ENCODE peak calls at places on chromosome 21, in six cellular contexts. R is heart right ventricle, X is mammary epithelial cell, S is neural progenitor cell, I is kidney, C is heart left ventricle. A is an unnamed sample. For H3K4me1, the result is how much of the 10 kb centered on the place peaks cover.

GRCh38 chr21:15367061-15367626 is 302.3 kb upstream of the NRIP1 start:
- DNase-seq in X (no peak), R (no peak), C (no peak), S (peak), I (no peak), A (no peak)

GRCh38 chr21:19353271-19353670 is 949.7 kb upstream of the TMPRSS15 start:
- DNase-seq in X (no peak), I (no peak), C (no peak), S (no peak), R (no peak), A (no peak)

GRCh38 chr21:33403786-33404571 is 766 bp downstream of the IFNGR2 start:
- DNase-seq in C (peak), X (peak), I (peak), R (peak), S (peak), A (peak)

GRCh38 chr21:17738171-17738953 is 80.8 kb downstream of the C21orf91 start:
- DNase-seq in C (no peak), X (no peak), S (peak), I (no peak), R (no peak), A (no peak)

GRCh38 chr21:38041493-38041892 is 125.2 kb upstream of the KCNJ6 start:
- DNase-seq in X (no peak), C (no peak), S (no peak), R (no peak), I (no peak), A (no peak)

GRCh38 chr21:31660134-31660565 is 657 bp downstream of the SOD1 start:
- DNase-seq in X (peak), C (no peak), S (peak), R (peak), I (peak), A (no peak)

GRCh38 chr21:25908495-25908894 is 173.7 kb downstream of the GABPA start:
- DNase-seq in R (no peak), I (no peak), S (no peak), X (no peak), C (no peak), A (no peak)

GRCh38 chr21:31395268-31395667 is 51.2 kb upstream of the TIAM1 start:
- DNase-seq in R (no peak), X (no peak), C (no peak), I (no peak), S (no peak), A (no peak)

GRCh38 chr21:29300547-29301138 is 1.9 kb downstream of the BACH1 start:
- DNase-seq in X (no peak), R (no peak), I (no peak), C (no peak), S (no peak), A (no peak)

GRCh38 chr21:29303301-29303700 is 4.6 kb downstream of the BACH1 start:
- DNase-seq in I (no peak), S (no peak), R (no peak), X (no peak), C (no peak), A (no peak)

GRCh38 chr21:29301703-29302102 is 3.0 kb downstream of the BACH1 start:
- DNase-seq in R (no peak), X (no peak), I (no peak), C (no peak), S (no peak), A (no peak)

GRCh38 chr21:29304577-29304976 is 5.9 kb downstream of the BACH1 start:
- DNase-seq in I (no peak), X (no peak), S (no peak), R (no peak), C (no peak), A (no peak)

DNA sequence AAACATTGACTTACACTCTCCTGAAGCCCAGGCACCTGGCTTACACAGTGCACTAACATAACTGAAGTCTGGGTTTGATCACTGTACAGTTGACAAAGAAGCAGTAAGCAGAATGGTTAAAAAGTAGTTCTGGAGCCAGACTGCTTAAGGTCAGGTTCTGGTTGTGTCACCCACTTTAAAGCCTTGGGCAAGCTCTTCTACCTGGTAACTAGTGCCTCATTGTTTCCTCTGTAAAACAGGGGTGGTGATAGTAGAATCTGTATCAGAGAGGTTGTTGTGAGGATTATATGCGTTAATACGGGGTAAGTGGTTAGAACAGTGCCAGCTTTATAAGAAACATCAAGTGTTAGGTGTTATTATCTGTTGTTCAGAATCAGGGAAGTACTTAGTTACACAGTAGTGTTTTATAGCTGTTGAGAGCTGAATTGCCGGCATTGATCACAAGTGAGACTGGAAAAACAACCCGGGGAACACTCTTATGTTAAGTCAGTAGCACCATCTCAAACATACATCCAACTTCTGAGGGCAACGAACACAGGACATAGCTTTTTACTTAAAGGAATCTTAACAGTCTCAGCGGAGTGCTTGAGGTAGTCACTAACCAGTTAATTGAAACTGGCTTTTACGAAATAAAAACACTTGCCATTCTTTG is 3.7 kb downstream of the BACH1 start:
- DNase-seq in X (peak), R (no peak), S (no peak), I (no peak), C (no peak), A (no peak)
- H3K4me1 ChIP-seq in X (under half), R (half or more), S (under half), I (under half), C (half or more), A (under half)

GRCh38 chr21:35963920-35964451 is 96.3 kb downstream of the SETD4 start:
- DNase-seq in R (no peak), X (no peak), C (no peak), I (no peak), S (peak), A (no peak)
- H3K4me1 ChIP-seq in R (under half), X (under half), C (under half), I (under half), S (under half), A (under half)

GRCh38 chr21:21436012-21436545 is 437.9 kb downstream of the NCAM2 start:
- DNase-seq in C (no peak), X (no peak), I (no peak), S (no peak), R (no peak), A (no peak)

GRCh38 chr21:21434944-21435343 is 436.7 kb downstream of the NCAM2 start:
- DNase-seq in I (no peak), R (no peak), C (no peak), S (no peak), X (no peak), A (no peak)

GRCh38 chr21:21439761-21440160 is 441.6 kb downstream of the NCAM2 start:
- DNase-seq in I (no peak), S (no peak), R (no peak), X (no peak), C (no peak), A (no peak)
- H3K4me1 ChIP-seq in I (under half), S (under half), R (under half), X (under half), C (under half), A (under half)

GRCh38 chr21:45094412-45094811 is 20.0 kb downstream of the ADARB1 start:
- DNase-seq in I (peak), C (peak), R (no peak), S (no peak), X (no peak), A (no peak)

GRCh38 chr21:45097827-45098387 is 23.5 kb downstream of the ADARB1 start:
- DNase-seq in I (peak), R (no peak), S (no peak), C (no peak), X (no peak), A (no peak)

GRCh38 chr21:45096216-45096615 is 21.8 kb downstream of the ADARB1 start:
- DNase-seq in X (no peak), C (no peak), I (no peak), R (no peak), S (no peak), A (no peak)

GRCh38 chr21:45093064-45093532 is 18.7 kb downstream of the ADARB1 start:
- DNase-seq in C (peak), R (peak), X (no peak), S (no peak), I (peak), A (no peak)

DNA sequence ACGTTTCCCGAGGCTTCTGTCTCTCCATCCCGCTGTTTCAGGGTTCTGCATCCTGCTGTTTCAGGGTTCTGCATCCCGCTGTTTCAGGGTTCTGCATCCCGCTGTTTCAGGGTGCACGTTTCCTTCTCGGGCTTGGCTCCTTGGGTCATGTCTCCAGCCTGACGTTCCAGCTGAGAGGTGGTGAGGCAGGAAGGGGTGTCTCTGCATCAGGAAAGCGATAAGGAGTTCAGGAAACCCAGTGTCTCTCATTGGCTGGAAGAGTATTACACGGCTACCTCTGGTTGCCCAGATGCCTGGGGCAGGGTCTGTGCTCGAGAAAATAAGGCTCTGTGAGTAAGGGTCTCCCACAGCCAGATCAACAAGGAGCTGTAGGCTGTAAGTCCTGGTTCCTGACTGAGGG is 21.1 kb downstream of the ADARB1 start:
- DNase-seq in I (no peak), X (no peak), S (no peak), C (no peak), R (no peak), A (no peak)
- H3K4me1 ChIP-seq in I (under half), X (under half), S (under half), C (half or more), R (half or more), A (under half)

GRCh38 chr21:41651830-41652229 is 115.0 kb downstream of the RIPK4 start:
- DNase-seq in X (peak), C (no peak), R (no peak), I (no peak), S (no peak), A (no peak)
- H3K4me1 ChIP-seq in X (half or more), C (under half), R (under half), I (under half), S (under half), A (under half)

GRCh38 chr21:45427331-45428271 is 22.6 kb downstream of the COL18A1 start:
- DNase-seq in R (no peak), X (peak), S (peak), I (peak), C (no peak), A (no peak)

GRCh38 chr21:45430521-45431501 is 25.8 kb downstream of the COL18A1 start:
- DNase-seq in S (peak), C (no peak), I (peak), X (no peak), R (no peak), A (peak)

GRCh38 chr21:45428534-45428933 is 23.6 kb downstream of the COL18A1 start:
- DNase-seq in R (no peak), S (no peak), I (peak), X (no peak), C (no peak), A (no peak)

GRCh38 chr21:45431781-45432572 is 27.0 kb downstream of the COL18A1 start:
- DNase-seq in X (no peak), I (no peak), S (no peak), C (no peak), R (no peak), A (no peak)

GRCh38 chr21:45429221-45430164 is 24.5 kb downstream of the COL18A1 start:
- DNase-seq in X (no peak), C (no peak), R (no peak), S (no peak), I (peak), A (no peak)
- H3K4me1 ChIP-seq in X (under half), C (half or more), R (half or more), S (under half), I (under half), A (under half)

GRCh38 chr21:42579456-42580075 is 65.9 kb downstream of the SLC37A1 start:
- DNase-seq in S (no peak), C (peak), R (no peak), I (peak), X (no peak), A (no peak)

GRCh38 chr21:42580793-42581201 is 67.1 kb downstream of the SLC37A1 start:
- DNase-seq in S (no peak), R (no peak), X (no peak), I (peak), C (peak), A (no peak)

GRCh38 chr21:42581676-42582371 is 68.2 kb downstream of the SLC37A1 start:
- DNase-seq in X (no peak), R (no peak), C (peak), S (no peak), I (peak), A (no peak)

GRCh38 chr21:42578761-42579415 is 65.2 kb downstream of the SLC37A1 start:
- DNase-seq in C (peak), S (no peak), I (peak), R (peak), X (no peak), A (no peak)

DNA sequence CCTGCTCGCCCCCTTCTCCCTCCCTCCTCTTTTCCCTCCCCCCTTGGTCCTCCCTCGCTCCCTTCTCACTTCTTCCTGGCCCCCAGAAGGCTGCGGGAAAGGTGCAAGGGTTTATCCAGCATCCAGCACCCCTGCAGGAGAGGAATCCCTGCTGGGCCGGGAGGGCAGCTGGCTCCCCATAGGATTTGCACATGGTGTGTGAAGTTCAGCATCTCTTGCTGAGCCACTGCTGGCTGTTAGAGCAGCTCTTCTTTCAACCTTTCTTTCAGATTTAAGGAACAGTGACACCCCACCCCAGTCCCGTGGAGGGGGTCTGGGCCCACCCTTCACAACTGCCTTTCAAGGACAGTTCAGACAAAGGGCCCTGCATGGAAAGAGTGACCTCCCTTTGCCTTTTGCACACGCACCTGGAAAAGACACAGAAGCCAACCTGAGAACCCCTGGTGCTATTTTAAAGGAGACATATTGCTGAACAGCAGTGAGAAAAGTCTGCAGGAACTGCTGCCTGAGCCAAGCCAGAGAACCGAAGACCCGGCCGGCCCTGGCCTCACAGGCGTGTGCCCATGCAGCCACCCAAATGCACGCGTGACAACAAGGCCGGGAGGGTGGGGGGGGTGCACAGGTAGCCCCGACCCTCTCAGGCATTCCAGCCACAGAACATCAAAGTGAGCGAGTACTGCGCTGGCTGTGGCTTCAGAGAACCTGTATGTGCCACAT is 66.6 kb downstream of the SLC37A1 start:
- DNase-seq in C (peak), X (no peak), S (no peak), I (peak), R (no peak), A (no peak)
- H3K4me1 ChIP-seq in C (under half), X (under half), S (under half), I (under half), R (under half), A (under half)

DNA sequence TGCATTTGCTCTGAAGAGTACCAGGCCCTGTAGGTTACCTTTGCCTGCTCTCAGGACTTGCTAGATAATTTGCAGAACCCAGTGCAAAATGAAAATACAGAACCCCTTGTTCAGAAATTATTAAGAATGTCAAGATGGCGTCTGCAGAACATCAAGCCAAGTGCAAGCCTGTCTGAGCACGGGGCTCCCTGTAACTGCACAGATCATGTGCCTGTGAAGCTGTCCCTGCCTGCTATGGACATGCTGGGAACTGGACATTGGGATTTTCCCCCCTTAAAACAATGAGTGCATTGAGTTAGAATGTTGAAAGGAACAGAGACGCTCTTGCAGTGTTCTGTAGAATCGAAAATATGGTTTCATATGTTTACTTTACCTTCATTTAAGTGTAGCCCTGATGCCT is 2.9 kb downstream of the CLDN14 start:
- DNase-seq in I (no peak), C (no peak), S (no peak), X (peak), R (no peak), A (no peak)
- H3K4me1 ChIP-seq in I (under half), C (under half), S (under half), X (under half), R (under half), A (under half)